ENCODE peak calls at places on chromosomes 3 and 15, in six cellular contexts. T is body of pancreas; E is stimulated activated CD4-positive, alpha-beta T cell treated with anti-CD3 and anti-CD28 coated beads, Interleukin-12 subunit alpha, Interleukin-12 subunit beta, amount 100 ng/mL, for 4 hours; X is ecto neural progenitor cell; A is IMR-90; R is iris pigment epithelial cell. D is an unnamed sample.

GRCh38 chr3:70108072-70108471 is 108.5 kb downstream of the SAMMSON start:
- DNase-seq in T (peak; percentile 34), E (no peak), X (peak; percentile 54), A (peak; percentile 4), R (peak; percentile 14), D (no peak)

GRCh38 chr3:35141406-35141805 is 497.9 kb upstream of the ARPP21 start:
- DNase-seq in T (no peak), E (no peak), X (no peak), A (no peak), R (no peak), D (no peak)

GRCh38 chr3:55686720-55687254 is 199.7 kb upstream of the WNT5A start:
- DNase-seq in T (no peak), E (no peak), X (no peak), A (peak; percentile 92), R (peak; percentile 75), D (no peak)

GRCh38 chr15:88838667-88839066 is 35.4 kb downstream of the ACAN start:
- DNase-seq in T (no peak), E (no peak), X (no peak), A (no peak), R (no peak), D (no peak)

GRCh38 chr15:95994418-95994817 is 336.1 kb upstream of the NR2F2 start:
- DNase-seq in T (no peak), E (no peak), X (no peak), A (peak; percentile 82), R (peak; percentile 59), D (no peak)

GRCh38 chr3:189260556-189261493 is 89.1 kb downstream of the TPRG1 start:
- DNase-seq in T (no peak), E (no peak), X (no peak), A (no peak), R (no peak), D (no peak)

GRCh38 chr3:58386966-58387365 is 46.7 kb downstream of the PDHB start:
- DNase-seq in T (no peak), E (no peak), X (no peak), A (peak; percentile 94), R (peak; percentile 93), D (peak; percentile 70)

GRCh38 chr3:179533274-179533673 is 29.5 kb upstream of the ACTL6A start:
- DNase-seq in T (no peak), E (no peak), X (no peak), A (no peak), R (no peak), D (no peak)

GRCh38 chr3:17050051-17050450 is 165.3 kb downstream of the PLCL2 start:
- DNase-seq in T (no peak), E (no peak), X (no peak), A (no peak), R (peak; percentile 21), D (no peak)

GRCh38 chr3:43699864-43700263 is 9.1 kb downstream of the ABHD5 start:
- DNase-seq in T (no peak), E (no peak), X (no peak), A (peak; percentile 28), R (peak; percentile 45), D (no peak)

GRCh38 chr3:192187485-192188051 is 539.8 kb downstream of the FGF12 start:
- DNase-seq in T (no peak), E (no peak), X (no peak), A (no peak), R (peak; percentile 3), D (no peak)

GRCh38 chr3:79297242-79297641 is 470.6 kb downstream of the ROBO1 start:
- DNase-seq in T (no peak), E (no peak), X (no peak), A (peak; percentile 97), R (peak; percentile 97), D (peak; percentile 89)

GRCh38 chr3:8563597-8563996 is 62.0 kb downstream of the LMCD1 start:
- DNase-seq in T (no peak), E (no peak), X (no peak), A (no peak), R (no peak), D (no peak)

GRCh38 chr15:31439328-31439727 is 112.7 kb downstream of the KLF13 start:
- DNase-seq in T (no peak), E (no peak), X (no peak), A (no peak), R (no peak), D (no peak)

GRCh38 chr15:64925335-64926330 is 13.9 kb downstream of the ANKDD1A start:
- DNase-seq in T (no peak), E (no peak), X (no peak), A (no peak), R (no peak), D (no peak)

GRCh38 chr3:181267312-181267711 is 277.8 kb upstream of the DNAJC19 start:
- DNase-seq in T (no peak), E (no peak), X (no peak), A (no peak), R (no peak), D (no peak)

GRCh38 chr3:46013316-46014094 is 13.8 kb downstream of the XCR1 start:
- DNase-seq in T (no peak), E (no peak), X (peak; percentile 19), A (no peak), R (no peak), D (no peak)